ENCODE peak calls at places on chromosomes 3 and 15, in six cellular contexts. X is skeletal muscle cell; U is H9; J is HuH-7; E is activated effector memory CD4-positive, alpha-beta T cell treated with anti-CD3 and anti-CD28 coated beads, Interleukin-2, amount 50 U/mL, for 16 hours; L is GM23248. O is an unnamed sample.
A peak's percentile ranks its signal among the peaks of the same experiment; 100 is the strongest.

GRCh38 chr3:60269829-60270266 is 981.4 kb downstream of the FHIT start:
- DNase-seq in X (no peak), U (no peak), J (no peak), E (no peak), L (no peak), O (no peak)

GRCh38 chr3:191963182-191963581 is 502.2 kb downstream of the PYDC2 start:
- DNase-seq in X (no peak), U (peak; percentile 52), J (no peak), E (no peak), L (no peak), O (no peak)

GRCh38 chr15:91100561-91101355 is 701 bp downstream of the SV2B start:
- DNase-seq in X (no peak), U (no peak), J (no peak), E (no peak), L (peak; percentile 41), O (no peak)

GRCh38 chr3:170697131-170697530 is 111.3 kb upstream of the SLC7A14 start:
- DNase-seq in X (no peak), U (no peak), J (no peak), E (no peak), L (no peak), O (no peak)

GRCh38 chr3:29429055-29429454 is 148.2 kb downstream of the RBMS3 start:
- DNase-seq in X (no peak), U (no peak), J (no peak), E (no peak), L (no peak), O (no peak)

GRCh38 chr15:71052356-71052755 is 62.9 kb upstream of the THSD4 start:
- DNase-seq in X (no peak), U (no peak), J (no peak), E (no peak), L (peak; percentile 76), O (no peak)

GRCh38 chr3:39148116-39149058 is 5.0 kb downstream of the CSRNP1 start:
- DNase-seq in X (no peak), U (no peak), J (no peak), E (peak; percentile 75), L (peak; percentile 45), O (no peak)

GRCh38 chr3:37898424-37898823 is 36.7 kb downstream of the CTDSPL start:
- DNase-seq in X (no peak), U (no peak), J (no peak), E (no peak), L (no peak), O (no peak)

GRCh38 chr3:194395201-194395600 is 3.9 kb downstream of the GP5 start:
- DNase-seq in X (no peak), U (no peak), J (peak; percentile 46), E (no peak), L (no peak), O (no peak)

GRCh38 chr3:190855151-190855550 is 7.3 kb downstream of the GMNC start:
- DNase-seq in X (no peak), U (peak; percentile 47), J (no peak), E (no peak), L (no peak), O (no peak)

GRCh38 chr3:149605902-149606301 is 51.9 kb downstream of the WWTR1 start:
- DNase-seq in X (peak; percentile 62), U (no peak), J (no peak), E (no peak), L (peak; percentile 75), O (no peak)

GRCh38 chr3:64595253-64595694 is 92.5 kb downstream of the ADAMTS9 start:
- DNase-seq in X (peak; percentile 100), U (no peak), J (no peak), E (no peak), L (peak; percentile 90), O (no peak)

GRCh38 chr3:27639271-27639670 is 82.9 kb downstream of the EOMES start:
- DNase-seq in X (no peak), U (no peak), J (no peak), E (no peak), L (no peak), O (no peak)

GRCh38 chr3:42159706-42160472 is 68.7 kb downstream of the TRAK1 start:
- DNase-seq in X (no peak), U (peak; percentile 97), J (no peak), E (peak; percentile 65), L (peak; percentile 29), O (peak; percentile 86)

O was measured in lower lobe of right lung.